ENCODE peak calls at places on chromosomes 2 and 18, in seven cellular contexts. J is neuronal stem cell, N is mesendoderm, L is H1, G is trophoblast cell, M is mesenchymal stem cell, I is H9. Z is an unnamed sample.

GRCh38 chr18:27844416-27844792 is 332.5 kb downstream of the CDH2 start:
- DNase-seq in L (no peak), N (no peak), I (no peak), M (peak), G (no peak), J (no peak), Z (peak)

GRCh38 chr18:12606592-12607315 is 51.2 kb downstream of the SPIRE1 start:
- DNase-seq in L (no peak), J (no peak), I (no peak), G (peak), N (peak), M (peak), Z (peak)

GRCh38 chr2:64259301-64259700 is 115.1 kb upstream of the PELI1 start:
- DNase-seq in I (no peak), M (no peak), J (no peak), N (no peak), L (no peak), G (no peak), Z (no peak)

GRCh38 chr2:185066128-185066527 is 467.8 kb downstream of the ZNF804A start:
- DNase-seq in J (no peak), L (no peak), N (no peak), M (no peak), G (no peak), I (no peak), Z (no peak)

GRCh38 chr2:159010340-159010739 is 41.9 kb downstream of the TANC1 start:
- DNase-seq in N (peak), M (peak), I (no peak), J (no peak), L (no peak), G (no peak), Z (peak)

GRCh38 chr2:9757430-9758287 is 85.6 kb upstream of the TAF1B start:
- DNase-seq in N (peak), L (no peak), M (peak), J (no peak), I (peak), G (peak), Z (peak)

GRCh38 chr2:98907966-98908905 is 27.8 kb downstream of the CRACDL start:
- DNase-seq in G (no peak), J (no peak), L (peak), I (no peak), M (no peak), N (no peak), Z (no peak)

GRCh38 chr2:197310940-197311485 is 433 bp upstream of the ANKRD44 start:
- DNase-seq in G (no peak), M (peak), L (no peak), I (no peak), N (no peak), J (no peak), Z (no peak)

GRCh38 chr2:27211241-27211942 is 449 bp upstream of the ATRAID start:
- DNase-seq in G (peak), N (peak), L (no peak), M (peak), J (no peak), I (no peak), Z (no peak)

GRCh38 chr2:48851161-48851560 is 95.6 kb upstream of the LHCGR start:
- DNase-seq in J (no peak), N (no peak), G (no peak), I (no peak), L (no peak), M (no peak), Z (peak)

GRCh38 chr2:181008418-181008817 is 28.0 kb downstream of the UBE2E3 start:
- DNase-seq in G (no peak), L (no peak), J (no peak), M (peak), N (peak), I (no peak), Z (peak)

GRCh38 chr2:66839551-66840320 is 404.8 kb downstream of the MEIS1 start:
- DNase-seq in I (no peak), M (peak), L (no peak), N (no peak), J (no peak), G (peak), Z (peak)

GRCh38 chr2:159209341-159210306 is 76.9 kb downstream of the WDSUB1 start:
- DNase-seq in M (no peak), I (no peak), J (no peak), L (no peak), N (no peak), G (no peak), Z (no peak)

GRCh38 chr2:20590704-20591515 is 60.0 kb downstream of the HS1BP3 start:
- DNase-seq in J (no peak), I (no peak), G (peak), M (no peak), N (no peak), L (no peak), Z (no peak)

GRCh38 chr18:44911260-44911659 is 230.6 kb downstream of the SETBP1 start:
- DNase-seq in I (no peak), N (no peak), G (no peak), M (no peak), L (no peak), J (no peak), Z (no peak)

GRCh38 chr18:44904768-44905167 is 224.1 kb downstream of the SETBP1 start:
- DNase-seq in I (no peak), J (no peak), N (no peak), M (no peak), G (no peak), L (no peak), Z (no peak)

GRCh38 chr18:44912740-44913478 is 232.2 kb downstream of the SETBP1 start:
- DNase-seq in I (no peak), G (no peak), L (no peak), N (no peak), M (no peak), J (no peak), Z (no peak)

GRCh38 chr18:44911773-44912172 is 231.1 kb downstream of the SETBP1 start:
- DNase-seq in G (no peak), N (no peak), J (no peak), L (no peak), M (no peak), I (no peak), Z (no peak)

GRCh38 chr18:44909191-44909719 is 228.6 kb downstream of the SETBP1 start:
- DNase-seq in I (no peak), G (no peak), L (no peak), J (no peak), M (peak), N (no peak), Z (no peak)
- H3K9ac ChIP-seq in I (no peak), G (no peak), L (no peak), J (no peak), M (no peak), N (no peak), Z (no peak)

DNA sequence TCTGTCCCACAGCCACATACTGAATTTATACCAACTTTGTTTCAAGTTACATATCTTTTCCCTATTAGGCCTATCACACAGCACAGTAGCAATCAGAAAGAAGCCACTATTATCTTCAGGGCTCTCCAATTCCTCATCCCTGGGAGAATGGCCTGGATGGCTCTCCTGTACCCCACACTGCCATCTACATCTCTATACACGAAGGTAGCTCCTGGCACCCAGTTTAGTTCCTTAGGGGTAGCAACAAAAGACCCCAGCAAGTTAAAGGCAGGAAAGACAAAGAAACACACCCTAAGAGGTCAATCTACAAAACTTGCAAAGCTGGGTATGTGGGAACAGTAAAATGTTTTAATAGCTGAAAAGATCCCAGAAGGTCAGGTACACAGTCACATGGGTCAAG is 39.9 kb downstream of the PAIP2B start:
- DNase-seq in N (no peak), G (no peak), J (no peak), I (no peak), L (no peak), M (no peak), Z (no peak)
- H2AK5ac ChIP-seq in N (no peak), G (no peak), J (no peak), I (no peak), L (no peak), M (no peak), Z (no peak)

GRCh38 chr2:216636570-216637450 is 3.6 kb downstream of the IGFBP2 start:
- DNase-seq in M (peak), N (peak), J (peak), L (peak), I (peak), G (peak), Z (peak)

GRCh38 chr2:216634317-216635148 is 1.3 kb downstream of the IGFBP2 start:
- DNase-seq in M (peak), L (no peak), N (peak), J (no peak), I (no peak), G (no peak), Z (no peak)

GRCh38 chr2:216637472-216637871 is 4.3 kb downstream of the IGFBP2 start:
- DNase-seq in G (no peak), N (no peak), J (no peak), L (no peak), I (no peak), M (no peak), Z (no peak)

GRCh38 chr2:216635171-216635570 is 2.0 kb downstream of the IGFBP2 start:
- DNase-seq in I (no peak), N (peak), L (no peak), J (peak), G (no peak), M (peak), Z (no peak)

GRCh38 chr2:216635701-216636541 is 2.7 kb downstream of the IGFBP2 start:
- DNase-seq in I (peak), L (peak), N (peak), J (peak), M (peak), G (no peak), Z (no peak)
- H3K9ac ChIP-seq in I (peak), L (peak), N (peak), J (peak), M (no peak), G (peak), Z (no peak)

GRCh38 chr18:7856099-7856498 is 289.0 kb downstream of the PTPRM start:
- DNase-seq in N (no peak), L (no peak), M (no peak), G (peak), J (no peak), I (no peak), Z (peak)
- H2AK5ac ChIP-seq in N (no peak), L (no peak), M (no peak), G (no peak), J (no peak), I (no peak), Z (no peak)

Z was measured in IMR-90.